ENCODE peak calls at places on chromosomes 5 and 9, in nine cellular contexts. One of them, this sample, is unnamed.

GRCh38 chr5:157361865-157362465 is 96.0 kb downstream of the CYFIP2 start:
- DNase-seq in WERI-Rb-1: no peak
- DNase-seq in GM23338: no peak
- DNase-seq in right cardiac atrium: no peak
- DNase-seq in foreskin keratinocyte: no peak
- DNase-seq in spleen: no peak
- DNase-seq in RWPE1: no peak
- DNase-seq in cardiac muscle cell: peak
- DNase-seq in breast epithelium: no peak
- DNase-seq in this sample: peak

GRCh38 chr5:158303883-158304282 is 444.9 kb upstream of the CLINT1 start:
- DNase-seq in breast epithelium: no peak
- DNase-seq in right cardiac atrium: no peak
- DNase-seq in foreskin keratinocyte: no peak
- DNase-seq in cardiac muscle cell: no peak
- DNase-seq in RWPE1: no peak
- DNase-seq in GM23338: no peak
- DNase-seq in spleen: no peak
- DNase-seq in WERI-Rb-1: no peak
- DNase-seq in this sample: no peak

GRCh38 chr5:134824681-134825080 is 21.1 kb upstream of the C5orf24 start:
- DNase-seq in GM23338: no peak
- DNase-seq in breast epithelium: no peak
- DNase-seq in right cardiac atrium: no peak
- DNase-seq in WERI-Rb-1: no peak
- DNase-seq in spleen: no peak
- DNase-seq in cardiac muscle cell: no peak
- DNase-seq in foreskin keratinocyte: no peak
- DNase-seq in RWPE1: no peak
- DNase-seq in this sample: no peak

GRCh38 chr5:130323804-130324454 is 419.7 kb downstream of the CHSY3 start:
- DNase-seq in right cardiac atrium: no peak
- DNase-seq in foreskin keratinocyte: peak
- DNase-seq in RWPE1: peak
- DNase-seq in breast epithelium: no peak
- DNase-seq in cardiac muscle cell: peak
- DNase-seq in spleen: no peak
- DNase-seq in GM23338: no peak
- DNase-seq in WERI-Rb-1: no peak
- DNase-seq in this sample: no peak

GRCh38 chr5:83364322-83365299 is 106.9 kb upstream of the VCAN start:
- DNase-seq in right cardiac atrium: no peak
- DNase-seq in foreskin keratinocyte: no peak
- DNase-seq in spleen: no peak
- DNase-seq in cardiac muscle cell: no peak
- DNase-seq in GM23338: no peak
- DNase-seq in breast epithelium: no peak
- DNase-seq in WERI-Rb-1: no peak
- DNase-seq in RWPE1: no peak
- DNase-seq in this sample: no peak

GRCh38 chr5:142109356-142110045 is 922 bp downstream of the NDFIP1 start:
- DNase-seq in breast epithelium: no peak
- DNase-seq in GM23338: peak
- DNase-seq in spleen: no peak
- DNase-seq in RWPE1: peak
- DNase-seq in foreskin keratinocyte: no peak
- DNase-seq in WERI-Rb-1: no peak
- DNase-seq in cardiac muscle cell: peak
- DNase-seq in right cardiac atrium: no peak
- DNase-seq in this sample: no peak

GRCh38 chr5:111999286-111999685 is 242.3 kb upstream of the NREP start:
- DNase-seq in GM23338: no peak
- DNase-seq in cardiac muscle cell: peak
- DNase-seq in RWPE1: no peak
- DNase-seq in WERI-Rb-1: no peak
- DNase-seq in spleen: no peak
- DNase-seq in right cardiac atrium: no peak
- DNase-seq in breast epithelium: no peak
- DNase-seq in foreskin keratinocyte: peak
- DNase-seq in this sample: no peak

GRCh38 chr5:5512496-5512895 is 90.0 kb downstream of the ICE1 start:
- DNase-seq in RWPE1: no peak
- DNase-seq in GM23338: no peak
- DNase-seq in right cardiac atrium: no peak
- DNase-seq in foreskin keratinocyte: no peak
- DNase-seq in WERI-Rb-1: no peak
- DNase-seq in breast epithelium: no peak
- DNase-seq in spleen: no peak
- DNase-seq in cardiac muscle cell: no peak
- DNase-seq in this sample: no peak

GRCh38 chr5:174532453-174533126 is 191.8 kb upstream of the MSX2 start:
- DNase-seq in right cardiac atrium: peak
- DNase-seq in spleen: no peak
- DNase-seq in breast epithelium: peak
- DNase-seq in GM23338: peak
- DNase-seq in RWPE1: peak
- DNase-seq in WERI-Rb-1: peak
- DNase-seq in foreskin keratinocyte: peak
- DNase-seq in cardiac muscle cell: peak
- DNase-seq in this sample: peak

GRCh38 chr9:105138306-105138801 is 106.1 kb upstream of the SLC44A1 start:
- DNase-seq in spleen: no peak
- DNase-seq in breast epithelium: peak
- DNase-seq in GM23338: peak
- DNase-seq in WERI-Rb-1: no peak
- DNase-seq in cardiac muscle cell: peak
- DNase-seq in right cardiac atrium: peak
- DNase-seq in RWPE1: no peak
- DNase-seq in foreskin keratinocyte: no peak
- DNase-seq in this sample: no peak

GRCh38 chr5:153794327-153794726 is 244.4 kb downstream of the FAM114A2 start:
- DNase-seq in RWPE1: peak
- DNase-seq in breast epithelium: no peak
- DNase-seq in GM23338: no peak
- DNase-seq in right cardiac atrium: no peak
- DNase-seq in cardiac muscle cell: no peak
- DNase-seq in foreskin keratinocyte: no peak
- DNase-seq in WERI-Rb-1: no peak
- DNase-seq in spleen: no peak
- DNase-seq in this sample: no peak

GRCh38 chr5:446864-447263 is 3.9 kb downstream of the EXOC3 start:
- DNase-seq in WERI-Rb-1: peak
- DNase-seq in breast epithelium: no peak
- DNase-seq in GM23338: peak
- DNase-seq in spleen: peak
- DNase-seq in right cardiac atrium: no peak
- DNase-seq in RWPE1: peak
- DNase-seq in cardiac muscle cell: peak
- DNase-seq in foreskin keratinocyte: no peak
- DNase-seq in this sample: no peak

GRCh38 chr9:123322771-123323481 is 33.1 kb upstream of the CRB2 start:
- DNase-seq in WERI-Rb-1: no peak
- DNase-seq in breast epithelium: no peak
- DNase-seq in spleen: peak
- DNase-seq in GM23338: no peak
- DNase-seq in foreskin keratinocyte: no peak
- DNase-seq in RWPE1: no peak
- DNase-seq in cardiac muscle cell: no peak
- DNase-seq in right cardiac atrium: no peak
- DNase-seq in this sample: no peak

GRCh38 chr5:68406344-68406743 is 190.8 kb downstream of the PIK3R1 start:
- DNase-seq in spleen: no peak
- DNase-seq in RWPE1: no peak
- DNase-seq in breast epithelium: no peak
- DNase-seq in foreskin keratinocyte: no peak
- DNase-seq in cardiac muscle cell: no peak
- DNase-seq in WERI-Rb-1: no peak
- DNase-seq in GM23338: no peak
- DNase-seq in right cardiac atrium: no peak
- DNase-seq in this sample: no peak

GRCh38 chr5:81134066-81134465 is 99.1 kb upstream of the CKMT2 start:
- DNase-seq in foreskin keratinocyte: no peak
- DNase-seq in RWPE1: no peak
- DNase-seq in right cardiac atrium: no peak
- DNase-seq in GM23338: no peak
- DNase-seq in WERI-Rb-1: no peak
- DNase-seq in spleen: no peak
- DNase-seq in breast epithelium: no peak
- DNase-seq in cardiac muscle cell: no peak
- DNase-seq in this sample: no peak
- H3K27ac ChIP-seq in foreskin keratinocyte: no peak
- H3K27ac ChIP-seq in RWPE1: no peak
- H3K27ac ChIP-seq in right cardiac atrium: no peak
- H3K27ac ChIP-seq in GM23338: no peak
- H3K27ac ChIP-seq in WERI-Rb-1: no peak
- H3K27ac ChIP-seq in spleen: no peak
- H3K27ac ChIP-seq in breast epithelium: no peak
- H3K27ac ChIP-seq in cardiac muscle cell: no peak
- H3K27ac ChIP-seq in this sample: no peak

GRCh38 chr9:3980771-3981170 is 319.1 kb downstream of the GLIS3 start:
- DNase-seq in RWPE1: no peak
- DNase-seq in GM23338: no peak
- DNase-seq in spleen: no peak
- DNase-seq in WERI-Rb-1: no peak
- DNase-seq in breast epithelium: no peak
- DNase-seq in cardiac muscle cell: peak
- DNase-seq in foreskin keratinocyte: no peak
- DNase-seq in right cardiac atrium: no peak
- DNase-seq in this sample: no peak
- H3K27ac ChIP-seq in RWPE1: no peak
- H3K27ac ChIP-seq in GM23338: no peak
- H3K27ac ChIP-seq in spleen: no peak
- H3K27ac ChIP-seq in WERI-Rb-1: no peak
- H3K27ac ChIP-seq in breast epithelium: no peak
- H3K27ac ChIP-seq in cardiac muscle cell: peak
- H3K27ac ChIP-seq in foreskin keratinocyte: no peak
- H3K27ac ChIP-seq in right cardiac atrium: no peak
- H3K27ac ChIP-seq in this sample: no peak

GRCh38 chr9:128790536-128790935 is 3.5 kb downstream of the TBC1D13 start:
- DNase-seq in right cardiac atrium: no peak
- DNase-seq in breast epithelium: no peak
- DNase-seq in foreskin keratinocyte: no peak
- DNase-seq in cardiac muscle cell: no peak
- DNase-seq in spleen: no peak
- DNase-seq in WERI-Rb-1: no peak
- DNase-seq in RWPE1: no peak
- DNase-seq in GM23338: no peak
- DNase-seq in this sample: no peak

GRCh38 chr9:128786681-128787582 is at the start of gene TBC1D13:
- DNase-seq in breast epithelium: peak
- DNase-seq in RWPE1: peak
- DNase-seq in foreskin keratinocyte: peak
- DNase-seq in right cardiac atrium: peak
- DNase-seq in WERI-Rb-1: peak
- DNase-seq in spleen: peak
- DNase-seq in GM23338: peak
- DNase-seq in cardiac muscle cell: peak
- DNase-seq in this sample: peak

GRCh38 chr9:128785427-128785826 is 1.6 kb upstream of the TBC1D13 start:
- DNase-seq in WERI-Rb-1: no peak
- DNase-seq in cardiac muscle cell: no peak
- DNase-seq in foreskin keratinocyte: no peak
- DNase-seq in spleen: no peak
- DNase-seq in breast epithelium: no peak
- DNase-seq in RWPE1: no peak
- DNase-seq in right cardiac atrium: no peak
- DNase-seq in GM23338: no peak
- DNase-seq in this sample: no peak

GRCh38 chr9:128787583-128788156 is 617 bp downstream of the TBC1D13 start:
- DNase-seq in right cardiac atrium: peak
- DNase-seq in breast epithelium: no peak
- DNase-seq in spleen: no peak
- DNase-seq in cardiac muscle cell: peak
- DNase-seq in RWPE1: peak
- DNase-seq in WERI-Rb-1: no peak
- DNase-seq in foreskin keratinocyte: no peak
- DNase-seq in GM23338: peak
- DNase-seq in this sample: no peak

GRCh38 chr9:128788445-128788844 is 1.4 kb downstream of the TBC1D13 start:
- DNase-seq in spleen: no peak
- DNase-seq in RWPE1: no peak
- DNase-seq in foreskin keratinocyte: no peak
- DNase-seq in breast epithelium: no peak
- DNase-seq in WERI-Rb-1: no peak
- DNase-seq in right cardiac atrium: no peak
- DNase-seq in GM23338: no peak
- DNase-seq in cardiac muscle cell: no peak
- DNase-seq in this sample: no peak
- H3K27ac ChIP-seq in spleen: peak
- H3K27ac ChIP-seq in RWPE1: peak
- H3K27ac ChIP-seq in foreskin keratinocyte: no peak
- H3K27ac ChIP-seq in breast epithelium: no peak
- H3K27ac ChIP-seq in WERI-Rb-1: no peak
- H3K27ac ChIP-seq in right cardiac atrium: no peak
- H3K27ac ChIP-seq in GM23338: peak
- H3K27ac ChIP-seq in cardiac muscle cell: no peak
- H3K27ac ChIP-seq in this sample: no peak

GRCh38 chr5:69431424-69432303 is 16.7 kb downstream of the MARVELD2 start:
- DNase-seq in breast epithelium: no peak
- DNase-seq in RWPE1: no peak
- DNase-seq in right cardiac atrium: no peak
- DNase-seq in WERI-Rb-1: no peak
- DNase-seq in cardiac muscle cell: no peak
- DNase-seq in GM23338: no peak
- DNase-seq in foreskin keratinocyte: no peak
- DNase-seq in spleen: no peak
- DNase-seq in this sample: no peak
- H3K27ac ChIP-seq in breast epithelium: no peak
- H3K27ac ChIP-seq in RWPE1: no peak
- H3K27ac ChIP-seq in right cardiac atrium: no peak
- H3K27ac ChIP-seq in WERI-Rb-1: no peak
- H3K27ac ChIP-seq in cardiac muscle cell: no peak
- H3K27ac ChIP-seq in GM23338: no peak
- H3K27ac ChIP-seq in foreskin keratinocyte: no peak
- H3K27ac ChIP-seq in spleen: no peak
- H3K27ac ChIP-seq in this sample: no peak

DNA sequence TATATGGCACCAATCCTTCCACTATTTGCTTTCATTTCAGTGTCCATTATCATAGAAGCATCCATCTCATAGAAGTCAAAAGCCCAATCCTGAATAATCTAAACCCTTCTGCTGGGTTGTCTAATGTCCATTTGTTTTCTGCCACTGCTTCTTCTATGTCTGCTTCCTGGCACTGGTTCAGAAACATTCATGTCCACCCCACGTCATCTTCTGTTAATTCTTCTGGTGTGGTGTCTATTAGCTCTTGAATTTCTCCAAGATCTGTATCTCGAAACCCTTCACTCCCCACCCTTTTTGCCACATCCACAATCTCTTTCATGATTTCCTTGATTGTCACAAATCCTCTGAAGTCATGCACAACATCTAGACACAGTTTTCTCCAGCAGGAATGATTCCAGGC is 23.2 kb upstream of the GOLGA1 start:
- DNase-seq in breast epithelium: no peak
- DNase-seq in GM23338: no peak
- DNase-seq in right cardiac atrium: no peak
- DNase-seq in WERI-Rb-1: no peak
- DNase-seq in spleen: no peak
- DNase-seq in cardiac muscle cell: no peak
- DNase-seq in foreskin keratinocyte: no peak
- DNase-seq in RWPE1: no peak
- DNase-seq in this sample: no peak
- H3K27ac ChIP-seq in breast epithelium: no peak
- H3K27ac ChIP-seq in GM23338: no peak
- H3K27ac ChIP-seq in right cardiac atrium: no peak
- H3K27ac ChIP-seq in WERI-Rb-1: peak
- H3K27ac ChIP-seq in spleen: peak
- H3K27ac ChIP-seq in cardiac muscle cell: no peak
- H3K27ac ChIP-seq in foreskin keratinocyte: no peak
- H3K27ac ChIP-seq in RWPE1: no peak
- H3K27ac ChIP-seq in this sample: no peak